ENCODE peak calls at places on chromosomes 12 and 14, in ten cellular contexts. F is stimulated activated CD4-positive, alpha-beta T cell treated with anti-CD3 and anti-CD28 coated beads, Interleukin-2, amount 100 ng/mL, for 48 hours; D is AG20443; Y is GM19239; U is H9; B is NCI-H460; R is activated CD8-positive, alpha-beta T cell treated with anti-CD3 and anti-CD28 coated beads for 36 hours; N is NCI-H446; T is LNCaP clone FGC; I is fibroblast of the aortic adventitia. C is an unnamed sample.

GRCh38 chr12:88854260-88854659 is 274.0 kb upstream of the KITLG start:
- DNase-seq in B (no peak), T (no peak), N (no peak), F (no peak), I (peak; percentile 67), D (peak; percentile 62), U (no peak), Y (no peak), R (no peak), C (peak; percentile 58)

GRCh38 chr12:132314516-132315233 is 14.7 kb downstream of the GALNT9 start:
- DNase-seq in Y (no peak), U (no peak), N (no peak), F (no peak), D (no peak), I (no peak), R (no peak), B (no peak), T (no peak), C (no peak)

GRCh38 chr14:100721568-100721967 is 5.1 kb upstream of the DLK1 start:
- DNase-seq in U (no peak), Y (no peak), F (no peak), R (no peak), I (no peak), B (no peak), N (no peak), T (no peak), D (no peak), C (no peak)

GRCh38 chr12:7642876-7643309 is 22.8 kb downstream of the APOBEC1 start:
- DNase-seq in N (no peak), T (no peak), R (peak; percentile 62), U (no peak), I (peak; percentile 12), F (peak; percentile 43), B (peak; percentile 21), Y (no peak), D (no peak), C (no peak)

GRCh38 chr12:5577239-5577638 is 145.3 kb downstream of the NTF3 start:
- DNase-seq in R (no peak), N (no peak), U (no peak), Y (no peak), T (no peak), B (no peak), F (no peak), D (no peak), I (no peak), C (no peak)

GRCh38 chr14:99716850-99717681 is 33.0 kb downstream of the CYP46A1 start:
- DNase-seq in F (no peak), Y (no peak), D (peak; percentile 2), B (no peak), N (no peak), R (no peak), T (no peak), I (no peak), U (no peak), C (no peak)

GRCh38 chr12:49924847-49925246 is 21.1 kb upstream of the FAIM2 start:
- DNase-seq in I (no peak), U (peak; percentile 20), B (no peak), R (no peak), F (no peak), Y (no peak), T (no peak), N (no peak), D (no peak), C (no peak)

GRCh38 chr14:71415404-71415690 is 508.1 kb downstream of the PCNX1 start:
- DNase-seq in R (no peak), U (no peak), Y (no peak), F (no peak), B (no peak), N (no peak), D (peak; percentile 61), I (peak; percentile 86), T (no peak), C (peak; percentile 51)

GRCh38 chr12:117847371-117847770 is 121.4 kb downstream of the KSR2 start:
- DNase-seq in N (no peak), F (no peak), D (no peak), Y (no peak), R (no peak), T (no peak), U (no peak), B (no peak), I (no peak), C (no peak)

GRCh38 chr12:43891856-43892574 is 56.1 kb downstream of the TMEM117 start:
- DNase-seq in N (no peak), R (no peak), U (no peak), I (no peak), Y (no peak), B (no peak), D (no peak), T (no peak), F (no peak), C (no peak)

GRCh38 chr14:99744873-99745224 is 48.4 kb upstream of the EML1 start:
- DNase-seq in I (no peak), R (no peak), B (no peak), T (no peak), F (no peak), N (no peak), Y (no peak), D (no peak), U (no peak), C (no peak)

GRCh38 chr14:61438860-61439765 is 117.7 kb downstream of the PRKCH start:
- DNase-seq in U (peak; percentile 41), R (peak; percentile 66), N (no peak), T (peak; percentile 97), F (no peak), Y (peak; percentile 14), D (peak; percentile 54), B (no peak), I (peak; percentile 75), C (no peak)

GRCh38 chr12:42326466-42327226 is 679 bp downstream of the PPHLN1 start:
- DNase-seq in D (peak; percentile 46), N (no peak), B (no peak), R (peak; percentile 16), F (no peak), U (no peak), T (no peak), Y (no peak), I (peak; percentile 43), C (no peak)

GRCh38 chr12:120759591-120760348 is 34.1 kb downstream of the ACADS start:
- DNase-seq in U (no peak), R (no peak), B (no peak), D (no peak), Y (no peak), F (no peak), N (no peak), T (no peak), I (no peak), C (no peak)

GRCh38 chr14:74584966-74585365 is 27.1 kb downstream of the LTBP2 start:
- DNase-seq in D (no peak), T (no peak), I (no peak), F (no peak), R (no peak), N (no peak), Y (no peak), B (no peak), U (no peak), C (no peak)

GRCh38 chr12:131386781-131387180 is 324.1 kb upstream of the SFSWAP start:
- DNase-seq in D (no peak), I (no peak), R (no peak), N (no peak), U (no peak), F (no peak), T (no peak), B (no peak), Y (no peak), C (no peak)

GRCh38 chr14:99511421-99512109 is 30.4 kb downstream of the CCNK start:
- DNase-seq in Y (no peak), U (no peak), N (no peak), R (no peak), F (no peak), T (no peak), I (peak; percentile 69), B (peak; percentile 51), D (peak; percentile 52), C (no peak)

GRCh38 chr12:77572371-77572770 is 258.3 kb upstream of the NAV3 start:
- DNase-seq in R (no peak), U (no peak), Y (no peak), I (no peak), D (no peak), F (no peak), T (no peak), N (no peak), B (no peak), C (no peak)

GRCh38 chr12:19954163-19954562 is 414.2 kb upstream of the PDE3A start:
- DNase-seq in I (no peak), U (no peak), R (no peak), T (no peak), N (no peak), Y (no peak), F (no peak), B (no peak), D (no peak), C (no peak)

C was measured in HTR-8/SVneo.